ENCODE peak calls at places on chromosomes 5 and 9, in ten cellular contexts. One of them, this sample, is unnamed.

GRCh38 chr5:42573386-42573785 is 150.1 kb downstream of the GHR start:
- DNase-seq in GM23248: no peak
- DNase-seq in astrocyte: no peak
- DNase-seq in PC-3: no peak
- DNase-seq in HCT116: no peak
- DNase-seq in MM.1S: no peak
- DNase-seq in Karpas-422: no peak
- DNase-seq in DND-41: no peak
- DNase-seq in fibroblast of lung: no peak
- DNase-seq in mammary epithelial cell: no peak
- DNase-seq in this sample: no peak

GRCh38 chr5:76175821-76176403 is 92.7 kb downstream of the SV2C start:
- DNase-seq in GM23248: no peak
- DNase-seq in astrocyte: no peak
- DNase-seq in PC-3: no peak
- DNase-seq in HCT116: no peak
- DNase-seq in MM.1S: peak; percentile 63
- DNase-seq in Karpas-422: no peak
- DNase-seq in DND-41: peak; percentile 26
- DNase-seq in fibroblast of lung: no peak
- DNase-seq in mammary epithelial cell: no peak
- DNase-seq in this sample: no peak

GRCh38 chr9:90132866-90133265 is 509.8 kb downstream of the DIRAS2 start:
- DNase-seq in GM23248: no peak
- DNase-seq in astrocyte: no peak
- DNase-seq in PC-3: no peak
- DNase-seq in HCT116: no peak
- DNase-seq in MM.1S: no peak
- DNase-seq in Karpas-422: no peak
- DNase-seq in DND-41: no peak
- DNase-seq in fibroblast of lung: no peak
- DNase-seq in mammary epithelial cell: no peak
- DNase-seq in this sample: no peak

GRCh38 chr9:136947955-136948510 is 3.0 kb downstream of the C8G start:
- DNase-seq in GM23248: peak; percentile 75
- DNase-seq in astrocyte: no peak
- DNase-seq in PC-3: peak; percentile 36
- DNase-seq in HCT116: peak; percentile 35
- DNase-seq in MM.1S: no peak
- DNase-seq in Karpas-422: peak; percentile 66
- DNase-seq in DND-41: no peak
- DNase-seq in fibroblast of lung: peak; percentile 37
- DNase-seq in mammary epithelial cell: peak; percentile 12
- DNase-seq in this sample: peak; percentile 74

GRCh38 chr5:71860048-71860447 is 141.0 kb downstream of the CARTPT start:
- DNase-seq in GM23248: no peak
- DNase-seq in astrocyte: no peak
- DNase-seq in PC-3: no peak
- DNase-seq in HCT116: no peak
- DNase-seq in MM.1S: no peak
- DNase-seq in Karpas-422: no peak
- DNase-seq in DND-41: no peak
- DNase-seq in fibroblast of lung: no peak
- DNase-seq in mammary epithelial cell: no peak
- DNase-seq in this sample: peak; percentile 18

GRCh38 chr5:143177263-143177994 is 226.1 kb downstream of the NR3C1 start:
- DNase-seq in GM23248: peak; percentile 97
- DNase-seq in astrocyte: peak; percentile 100
- DNase-seq in PC-3: peak; percentile 95
- DNase-seq in HCT116: no peak
- DNase-seq in MM.1S: no peak
- DNase-seq in Karpas-422: peak; percentile 61
- DNase-seq in DND-41: no peak
- DNase-seq in fibroblast of lung: peak; percentile 93
- DNase-seq in mammary epithelial cell: peak; percentile 100
- DNase-seq in this sample: no peak

GRCh38 chr9:123053711-123054110 is 20.2 kb downstream of the GPR21 start:
- DNase-seq in GM23248: no peak
- DNase-seq in astrocyte: no peak
- DNase-seq in PC-3: no peak
- DNase-seq in HCT116: no peak
- DNase-seq in MM.1S: no peak
- DNase-seq in Karpas-422: no peak
- DNase-seq in DND-41: no peak
- DNase-seq in fibroblast of lung: no peak
- DNase-seq in mammary epithelial cell: no peak
- DNase-seq in this sample: no peak

GRCh38 chr5:68961762-68962161 is 132.1 kb upstream of the SLC30A5 start:
- DNase-seq in GM23248: no peak
- DNase-seq in astrocyte: no peak
- DNase-seq in PC-3: no peak
- DNase-seq in HCT116: no peak
- DNase-seq in MM.1S: no peak
- DNase-seq in Karpas-422: no peak
- DNase-seq in DND-41: no peak
- DNase-seq in fibroblast of lung: no peak
- DNase-seq in mammary epithelial cell: no peak
- DNase-seq in this sample: no peak

GRCh38 chr9:24479696-24480095 is 66.0 kb downstream of the IZUMO3 start:
- DNase-seq in GM23248: no peak
- DNase-seq in astrocyte: no peak
- DNase-seq in PC-3: no peak
- DNase-seq in HCT116: no peak
- DNase-seq in MM.1S: no peak
- DNase-seq in Karpas-422: no peak
- DNase-seq in DND-41: no peak
- DNase-seq in fibroblast of lung: no peak
- DNase-seq in mammary epithelial cell: no peak
- DNase-seq in this sample: no peak

GRCh38 chr9:37333288-37333687 is 89.2 kb upstream of the GRHPR start:
- DNase-seq in GM23248: peak; percentile 1
- DNase-seq in astrocyte: no peak
- DNase-seq in PC-3: no peak
- DNase-seq in HCT116: no peak
- DNase-seq in MM.1S: no peak
- DNase-seq in Karpas-422: no peak
- DNase-seq in DND-41: no peak
- DNase-seq in fibroblast of lung: no peak
- DNase-seq in mammary epithelial cell: no peak
- DNase-seq in this sample: no peak

GRCh38 chr9:110143969-110144545 is 63.9 kb downstream of the C9orf152 start:
- DNase-seq in GM23248: no peak
- DNase-seq in astrocyte: no peak
- DNase-seq in PC-3: no peak
- DNase-seq in HCT116: no peak
- DNase-seq in MM.1S: peak; percentile 90
- DNase-seq in Karpas-422: peak; percentile 82
- DNase-seq in DND-41: no peak
- DNase-seq in fibroblast of lung: no peak
- DNase-seq in mammary epithelial cell: peak; percentile 45
- DNase-seq in this sample: no peak

GRCh38 chr9:91361294-91362201 is at the start of gene AUH:
- DNase-seq in GM23248: peak; percentile 94
- DNase-seq in astrocyte: peak; percentile 33
- DNase-seq in PC-3: peak; percentile 71
- DNase-seq in HCT116: peak; percentile 40
- DNase-seq in MM.1S: peak; percentile 87
- DNase-seq in Karpas-422: peak; percentile 94
- DNase-seq in DND-41: peak; percentile 80
- DNase-seq in fibroblast of lung: peak; percentile 71
- DNase-seq in mammary epithelial cell: peak; percentile 65
- DNase-seq in this sample: peak; percentile 94

GRCh38 chr5:113029614-113030013 is 53.0 kb downstream of the DCP2 start:
- DNase-seq in GM23248: peak; percentile 91
- DNase-seq in astrocyte: peak; percentile 57
- DNase-seq in PC-3: no peak
- DNase-seq in HCT116: no peak
- DNase-seq in MM.1S: no peak
- DNase-seq in Karpas-422: no peak
- DNase-seq in DND-41: no peak
- DNase-seq in fibroblast of lung: no peak
- DNase-seq in mammary epithelial cell: no peak
- DNase-seq in this sample: no peak

GRCh38 chr9:92029553-92029952 is 79.5 kb upstream of the ROR2 start:
- DNase-seq in GM23248: peak; percentile 28
- DNase-seq in astrocyte: no peak
- DNase-seq in PC-3: no peak
- DNase-seq in HCT116: no peak
- DNase-seq in MM.1S: no peak
- DNase-seq in Karpas-422: no peak
- DNase-seq in DND-41: no peak
- DNase-seq in fibroblast of lung: no peak
- DNase-seq in mammary epithelial cell: no peak
- DNase-seq in this sample: no peak

GRCh38 chr9:133999866-134000265 is 7.7 kb upstream of the VAV2 start:
- DNase-seq in GM23248: no peak
- DNase-seq in astrocyte: no peak
- DNase-seq in PC-3: no peak
- DNase-seq in HCT116: no peak
- DNase-seq in MM.1S: no peak
- DNase-seq in Karpas-422: no peak
- DNase-seq in DND-41: no peak
- DNase-seq in fibroblast of lung: no peak
- DNase-seq in mammary epithelial cell: no peak
- DNase-seq in this sample: no peak
- H2AFZ ChIP-seq in GM23248: no peak overlapping the region
- H2AFZ ChIP-seq in astrocyte: no peak overlapping the region
- H2AFZ ChIP-seq in PC-3: no peak overlapping the region
- H2AFZ ChIP-seq in HCT116: no peak overlapping the region
- H2AFZ ChIP-seq in MM.1S: no peak overlapping the region
- H2AFZ ChIP-seq in Karpas-422: no peak overlapping the region
- H2AFZ ChIP-seq in DND-41: no peak overlapping the region
- H2AFZ ChIP-seq in fibroblast of lung: no peak overlapping the region
- H2AFZ ChIP-seq in mammary epithelial cell: no peak overlapping the region
- H2AFZ ChIP-seq in this sample: no peak overlapping the region

DNA sequence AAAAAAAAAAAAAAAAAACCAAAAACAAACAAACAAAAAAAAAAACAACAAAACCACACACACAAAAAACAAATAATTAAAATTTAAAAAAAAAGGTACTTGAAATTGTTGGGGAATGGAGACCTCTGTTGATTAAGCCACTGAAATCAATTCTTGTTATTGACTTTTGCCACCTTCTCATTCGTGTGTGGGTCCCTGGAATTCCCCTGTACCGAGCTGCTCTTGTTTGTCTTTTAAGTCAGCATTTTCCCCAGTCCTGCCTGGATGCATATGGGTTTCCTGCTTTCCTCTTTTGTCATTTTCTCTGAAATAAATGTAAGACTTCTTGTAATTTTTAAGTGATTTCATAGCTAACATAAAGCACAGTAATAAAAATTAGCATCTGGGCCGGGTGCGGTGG is 45.5 kb downstream of the GPBP1 start:
- DNase-seq in GM23248: no peak
- DNase-seq in astrocyte: no peak
- DNase-seq in PC-3: no peak
- DNase-seq in HCT116: no peak
- DNase-seq in MM.1S: peak; percentile 16
- DNase-seq in Karpas-422: no peak
- DNase-seq in DND-41: no peak
- DNase-seq in fibroblast of lung: no peak
- DNase-seq in mammary epithelial cell: no peak
- DNase-seq in this sample: no peak
- H4K20me1 ChIP-seq in GM23248: no peaks in the 10 kb centered on the region
- H4K20me1 ChIP-seq in astrocyte: peaks cover 71% of the 10 kb centered on the region
- H4K20me1 ChIP-seq in PC-3: peaks cover 11% of the 10 kb centered on the region
- H4K20me1 ChIP-seq in HCT116: peaks cover 33% of the 10 kb centered on the region
- H4K20me1 ChIP-seq in MM.1S: peaks cover 46% of the 10 kb centered on the region
- H4K20me1 ChIP-seq in Karpas-422: peaks cover 23% of the 10 kb centered on the region
- H4K20me1 ChIP-seq in DND-41: peaks cover 72% of the 10 kb centered on the region
- H4K20me1 ChIP-seq in fibroblast of lung: no peaks in the 10 kb centered on the region
- H4K20me1 ChIP-seq in mammary epithelial cell: no peaks in the 10 kb centered on the region
- H4K20me1 ChIP-seq in this sample: peaks cover 86% of the 10 kb centered on the region

GRCh38 chr9:70481471-70481870 is 67.0 kb upstream of the KLF9 start:
- DNase-seq in GM23248: peak; percentile 23
- DNase-seq in astrocyte: no peak
- DNase-seq in PC-3: no peak
- DNase-seq in HCT116: no peak
- DNase-seq in MM.1S: no peak
- DNase-seq in Karpas-422: no peak
- DNase-seq in DND-41: no peak
- DNase-seq in fibroblast of lung: no peak
- DNase-seq in mammary epithelial cell: no peak
- DNase-seq in this sample: no peak

GRCh38 chr9:70478963-70479641 is 64.6 kb upstream of the KLF9 start:
- DNase-seq in GM23248: peak; percentile 27
- DNase-seq in astrocyte: no peak
- DNase-seq in PC-3: no peak
- DNase-seq in HCT116: no peak
- DNase-seq in MM.1S: no peak
- DNase-seq in Karpas-422: no peak
- DNase-seq in DND-41: no peak
- DNase-seq in fibroblast of lung: peak; percentile 84
- DNase-seq in mammary epithelial cell: no peak
- DNase-seq in this sample: no peak

GRCh38 chr9:70480405-70480980 is 66.0 kb upstream of the KLF9 start:
- DNase-seq in GM23248: peak; percentile 80
- DNase-seq in astrocyte: peak; percentile 59
- DNase-seq in PC-3: peak; percentile 14
- DNase-seq in HCT116: no peak
- DNase-seq in MM.1S: no peak
- DNase-seq in Karpas-422: no peak
- DNase-seq in DND-41: no peak
- DNase-seq in fibroblast of lung: peak; percentile 100
- DNase-seq in mammary epithelial cell: peak; percentile 49
- DNase-seq in this sample: no peak

GRCh38 chr9:70477907-70478480 is 63.5 kb upstream of the KLF9 start:
- DNase-seq in GM23248: no peak
- DNase-seq in astrocyte: no peak
- DNase-seq in PC-3: no peak
- DNase-seq in HCT116: no peak
- DNase-seq in MM.1S: no peak
- DNase-seq in Karpas-422: no peak
- DNase-seq in DND-41: no peak
- DNase-seq in fibroblast of lung: no peak
- DNase-seq in mammary epithelial cell: no peak
- DNase-seq in this sample: no peak

DNA sequence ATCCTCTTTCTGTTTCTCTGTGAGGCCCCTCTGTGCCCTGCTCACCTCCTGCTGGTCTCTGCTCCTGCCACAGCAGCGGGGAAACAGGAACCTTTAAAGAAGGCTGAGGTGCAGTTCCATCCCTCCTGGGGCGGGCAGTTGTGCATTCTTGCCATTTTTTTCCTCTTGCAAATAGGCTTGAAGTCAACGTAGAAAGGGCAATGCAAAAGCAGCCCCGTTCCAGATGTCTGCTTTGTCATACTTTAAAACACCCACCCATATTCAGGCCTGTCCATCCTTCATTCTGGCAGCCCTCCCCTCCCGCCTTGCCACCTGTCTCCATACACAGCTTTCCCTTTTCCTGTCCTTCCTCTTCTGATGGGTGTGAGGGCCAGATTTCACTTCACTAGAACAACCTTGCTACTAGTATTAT is 65.4 kb upstream of the KLF9 start:
- DNase-seq in GM23248: peak; percentile 63
- DNase-seq in astrocyte: peak; percentile 76
- DNase-seq in PC-3: no peak
- DNase-seq in HCT116: no peak
- DNase-seq in MM.1S: no peak
- DNase-seq in Karpas-422: no peak
- DNase-seq in DND-41: no peak
- DNase-seq in fibroblast of lung: peak; percentile 93
- DNase-seq in mammary epithelial cell: no peak
- DNase-seq in this sample: peak; percentile 20
- H3K9ac ChIP-seq in GM23248: peak overlapping the region; percentile 73
- H3K9ac ChIP-seq in astrocyte: peak overlapping the region; percentile 53
- H3K9ac ChIP-seq in PC-3: no peak overlapping the region
- H3K9ac ChIP-seq in HCT116: no peak overlapping the region
- H3K9ac ChIP-seq in MM.1S: no peak overlapping the region
- H3K9ac ChIP-seq in Karpas-422: no peak overlapping the region
- H3K9ac ChIP-seq in DND-41: no peak overlapping the region
- H3K9ac ChIP-seq in fibroblast of lung: peak overlapping the region; percentile 39
- H3K9ac ChIP-seq in mammary epithelial cell: no peak overlapping the region
- H3K9ac ChIP-seq in this sample: no peak overlapping the region

GRCh38 chr5:115402092-115402491 is 105.6 kb upstream of the CCDC112 start:
- DNase-seq in GM23248: no peak
- DNase-seq in astrocyte: no peak
- DNase-seq in PC-3: no peak
- DNase-seq in HCT116: no peak
- DNase-seq in MM.1S: no peak
- DNase-seq in Karpas-422: no peak
- DNase-seq in DND-41: no peak
- DNase-seq in fibroblast of lung: no peak
- DNase-seq in mammary epithelial cell: no peak
- DNase-seq in this sample: no peak
- H2AFZ ChIP-seq in GM23248: no peak overlapping the region
- H2AFZ ChIP-seq in astrocyte: no peak overlapping the region
- H2AFZ ChIP-seq in PC-3: no peak overlapping the region
- H2AFZ ChIP-seq in HCT116: no peak overlapping the region
- H2AFZ ChIP-seq in MM.1S: no peak overlapping the region
- H2AFZ ChIP-seq in Karpas-422: no peak overlapping the region
- H2AFZ ChIP-seq in DND-41: no peak overlapping the region
- H2AFZ ChIP-seq in fibroblast of lung: no peak overlapping the region
- H2AFZ ChIP-seq in mammary epithelial cell: no peak overlapping the region
- H2AFZ ChIP-seq in this sample: no peak overlapping the region

This sample was measured in neural progenitor cell.